ENCODE peak calls at places on chromosomes 11 and 22, in six cellular contexts. One of them, this sample, is unnamed.

GRCh38 chr11:61359541-61359940 is 2.1 kb downstream of the CYB561A3 start:
- DNase-seq in ovary: no peak
- DNase-seq in esophagus squamous epithelium: no peak
- DNase-seq in psoas muscle: no peak
- DNase-seq in heart right ventricle: no peak
- DNase-seq in GM23338: no peak
- DNase-seq in this sample: no peak

GRCh38 chr11:108584973-108585372 is 8.6 kb downstream of the EXPH5 start:
- DNase-seq in esophagus squamous epithelium: no peak
- DNase-seq in psoas muscle: no peak
- DNase-seq in heart right ventricle: no peak
- DNase-seq in ovary: no peak
- DNase-seq in GM23338: no peak
- DNase-seq in this sample: no peak

GRCh38 chr22:23230348-23231068 is 50.2 kb downstream of the BCR start:
- DNase-seq in heart right ventricle: no peak
- DNase-seq in esophagus squamous epithelium: no peak
- DNase-seq in GM23338: peak; percentile 76
- DNase-seq in psoas muscle: no peak
- DNase-seq in ovary: no peak
- DNase-seq in this sample: no peak

GRCh38 chr11:86458294-86459001 is 83.8 kb downstream of the CCDC81 start:
- DNase-seq in ovary: no peak
- DNase-seq in psoas muscle: no peak
- DNase-seq in heart right ventricle: no peak
- DNase-seq in esophagus squamous epithelium: no peak
- DNase-seq in GM23338: no peak
- DNase-seq in this sample: no peak

GRCh38 chr11:1845095-1845429 is 6.3 kb downstream of the TNNI2 start:
- DNase-seq in ovary: no peak
- DNase-seq in GM23338: no peak
- DNase-seq in heart right ventricle: no peak
- DNase-seq in psoas muscle: no peak
- DNase-seq in esophagus squamous epithelium: no peak
- DNase-seq in this sample: no peak

GRCh38 chr11:63920126-63920869 is 3.3 kb upstream of the RCOR2 start:
- DNase-seq in esophagus squamous epithelium: no peak
- DNase-seq in heart right ventricle: peak; percentile 90
- DNase-seq in psoas muscle: peak; percentile 76
- DNase-seq in GM23338: peak; percentile 88
- DNase-seq in ovary: peak; percentile 61
- DNase-seq in this sample: peak; percentile 90

GRCh38 chr11:35404397-35404775 is 15.0 kb downstream of the SLC1A2 start:
- DNase-seq in psoas muscle: no peak
- DNase-seq in GM23338: peak; percentile 87
- DNase-seq in heart right ventricle: peak; percentile 20
- DNase-seq in ovary: no peak
- DNase-seq in esophagus squamous epithelium: no peak
- DNase-seq in this sample: no peak

GRCh38 chr11:613369-613968 is 2.3 kb downstream of the IRF7 start:
- DNase-seq in psoas muscle: no peak
- DNase-seq in heart right ventricle: peak; percentile 57
- DNase-seq in ovary: peak; percentile 36
- DNase-seq in GM23338: peak; percentile 89
- DNase-seq in esophagus squamous epithelium: peak; percentile 48
- DNase-seq in this sample: peak; percentile 70

GRCh38 chr11:126194121-126194543 is 17.3 kb downstream of the RPUSD4 start:
- DNase-seq in psoas muscle: no peak
- DNase-seq in GM23338: peak; percentile 56
- DNase-seq in heart right ventricle: no peak
- DNase-seq in ovary: peak; percentile 73
- DNase-seq in esophagus squamous epithelium: no peak
- DNase-seq in this sample: no peak

GRCh38 chr22:26360169-26360885 is 68.7 kb upstream of the ASPHD2 start:
- DNase-seq in ovary: peak; percentile 61
- DNase-seq in heart right ventricle: peak; percentile 18
- DNase-seq in GM23338: peak; percentile 94
- DNase-seq in esophagus squamous epithelium: no peak
- DNase-seq in psoas muscle: peak; percentile 39
- DNase-seq in this sample: peak; percentile 34

GRCh38 chr11:43269229-43269928 is 42.4 kb upstream of the API5 start:
- DNase-seq in GM23338: peak; percentile 27
- DNase-seq in heart right ventricle: peak; percentile 29
- DNase-seq in ovary: no peak
- DNase-seq in psoas muscle: no peak
- DNase-seq in esophagus squamous epithelium: no peak
- DNase-seq in this sample: peak; percentile 38

GRCh38 chr22:46115388-46115678 is 35.0 kb upstream of the PPARA start:
- DNase-seq in GM23338: no peak
- DNase-seq in esophagus squamous epithelium: no peak
- DNase-seq in ovary: no peak
- DNase-seq in psoas muscle: no peak
- DNase-seq in heart right ventricle: no peak
- DNase-seq in this sample: no peak

GRCh38 chr11:32088117-32088941 is 2.5 kb upstream of the RCN1 start:
- DNase-seq in esophagus squamous epithelium: no peak
- DNase-seq in ovary: peak; percentile 69
- DNase-seq in GM23338: no peak
- DNase-seq in psoas muscle: no peak
- DNase-seq in heart right ventricle: peak; percentile 43
- DNase-seq in this sample: peak; percentile 40

GRCh38 chr22:27991586-27992293 is 72.7 kb upstream of the PITPNB start:
- DNase-seq in ovary: peak; percentile 15
- DNase-seq in GM23338: no peak
- DNase-seq in heart right ventricle: no peak
- DNase-seq in esophagus squamous epithelium: no peak
- DNase-seq in psoas muscle: no peak
- DNase-seq in this sample: no peak

GRCh38 chr11:96376796-96377195 is 12.9 kb downstream of the CCDC82 start:
- DNase-seq in heart right ventricle: no peak
- DNase-seq in GM23338: no peak
- DNase-seq in psoas muscle: no peak
- DNase-seq in ovary: no peak
- DNase-seq in esophagus squamous epithelium: no peak
- DNase-seq in this sample: no peak

GRCh38 chr22:45008853-45009751 is 703 bp downstream of the PHF21B start:
- DNase-seq in esophagus squamous epithelium: no peak
- DNase-seq in psoas muscle: peak; percentile 15
- DNase-seq in GM23338: peak; percentile 39
- DNase-seq in heart right ventricle: no peak
- DNase-seq in ovary: peak; percentile 31
- DNase-seq in this sample: no peak

GRCh38 chr11:119155733-119156492 is 7.1 kb downstream of the ABCG4 start:
- DNase-seq in psoas muscle: no peak
- DNase-seq in ovary: no peak
- DNase-seq in heart right ventricle: no peak
- DNase-seq in esophagus squamous epithelium: no peak
- DNase-seq in GM23338: peak; percentile 67
- DNase-seq in this sample: no peak

GRCh38 chr11:118438314-118438931 is 2.1 kb downstream of the KMT2A start:
- DNase-seq in esophagus squamous epithelium: no peak
- DNase-seq in ovary: peak; percentile 37
- DNase-seq in psoas muscle: peak; percentile 14
- DNase-seq in heart right ventricle: peak; percentile 17
- DNase-seq in GM23338: peak; percentile 80
- DNase-seq in this sample: peak; percentile 14

GRCh38 chr11:87203907-87204602 is 166.3 kb downstream of the TMEM135 start:
- DNase-seq in GM23338: no peak
- DNase-seq in heart right ventricle: no peak
- DNase-seq in psoas muscle: no peak
- DNase-seq in ovary: no peak
- DNase-seq in esophagus squamous epithelium: no peak
- DNase-seq in this sample: no peak

GRCh38 chr22:43854151-43854785 is 8.0 kb downstream of the SULT4A1 start:
- DNase-seq in heart right ventricle: no peak
- DNase-seq in esophagus squamous epithelium: no peak
- DNase-seq in ovary: no peak
- DNase-seq in psoas muscle: no peak
- DNase-seq in GM23338: no peak
- DNase-seq in this sample: no peak

GRCh38 chr22:22154068-22154467 is 90.5 kb upstream of the VPREB1 start:
- DNase-seq in ovary: no peak
- DNase-seq in psoas muscle: no peak
- DNase-seq in GM23338: no peak
- DNase-seq in heart right ventricle: no peak
- DNase-seq in esophagus squamous epithelium: no peak
- DNase-seq in this sample: no peak

GRCh38 chr11:113474362-113475159 is 637 bp downstream of the DRD2 start:
- DNase-seq in ovary: peak; percentile 64
- DNase-seq in esophagus squamous epithelium: no peak
- DNase-seq in heart right ventricle: peak; percentile 69
- DNase-seq in GM23338: peak; percentile 98
- DNase-seq in psoas muscle: peak; percentile 70
- DNase-seq in this sample: peak; percentile 69

GRCh38 chr11:69512790-69513189 is 31.3 kb downstream of the LINC01488 start:
- DNase-seq in esophagus squamous epithelium: no peak
- DNase-seq in heart right ventricle: no peak
- DNase-seq in ovary: no peak
- DNase-seq in psoas muscle: no peak
- DNase-seq in GM23338: no peak
- DNase-seq in this sample: no peak
- H3K4me1 ChIP-seq in esophagus squamous epithelium: peaks cover 5% of the 10 kb centered on the region
- H3K4me1 ChIP-seq in heart right ventricle: no peaks in the 10 kb centered on the region
- H3K4me1 ChIP-seq in ovary: no peaks in the 10 kb centered on the region
- H3K4me1 ChIP-seq in psoas muscle: no peaks in the 10 kb centered on the region
- H3K4me1 ChIP-seq in GM23338: no peaks in the 10 kb centered on the region
- H3K4me1 ChIP-seq in this sample: peaks cover 9% of the 10 kb centered on the region

GRCh38 chr11:123430736-123431356 is 777 bp downstream of the GRAMD1B start:
- DNase-seq in GM23338: peak; percentile 81
- DNase-seq in psoas muscle: peak; percentile 49
- DNase-seq in heart right ventricle: peak; percentile 67
- DNase-seq in ovary: peak; percentile 59
- DNase-seq in esophagus squamous epithelium: no peak
- DNase-seq in this sample: peak; percentile 70
- TF ChIP-seq CTCF in GM23338: no peak
- TF ChIP-seq CTCF in psoas muscle: no peak
- TF ChIP-seq CTCF in heart right ventricle: no peak
- TF ChIP-seq CTCF in ovary: no peak
- TF ChIP-seq CTCF in esophagus squamous epithelium: no peak
- TF ChIP-seq CTCF in this sample: no peak

DNA sequence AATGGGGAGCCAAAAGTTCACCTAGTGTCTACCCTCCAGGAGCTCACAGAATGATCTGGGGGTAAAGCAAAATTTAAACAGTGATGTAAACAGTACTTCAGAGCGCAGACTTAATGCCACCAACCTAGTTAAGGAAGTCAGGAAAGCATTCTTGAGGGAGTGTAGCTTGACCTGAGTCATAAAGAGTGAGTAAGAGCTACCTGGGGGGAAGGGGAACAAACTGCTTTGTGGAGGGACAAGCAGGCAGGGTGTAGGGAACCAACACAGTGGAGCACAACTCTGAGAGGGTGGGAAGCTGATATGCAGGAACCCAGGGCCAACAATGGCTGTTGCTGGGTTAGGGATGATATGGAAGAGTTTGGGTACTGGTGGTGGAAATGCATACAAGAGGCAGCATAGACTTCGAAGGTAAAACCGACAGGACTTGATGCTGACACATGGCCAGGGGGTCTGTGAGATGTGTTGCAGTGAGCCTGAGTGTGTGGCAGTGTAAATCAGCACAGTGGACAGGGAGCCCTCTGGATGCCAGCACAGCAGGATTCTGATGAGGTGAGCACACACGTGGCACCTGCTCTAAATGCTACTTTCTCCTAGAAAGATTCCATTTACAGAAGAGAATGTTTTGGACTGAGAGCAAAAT is 58.3 kb upstream of the CYP2D6 start:
- DNase-seq in esophagus squamous epithelium: no peak
- DNase-seq in ovary: no peak
- DNase-seq in psoas muscle: no peak
- DNase-seq in heart right ventricle: no peak
- DNase-seq in GM23338: no peak
- DNase-seq in this sample: no peak
- H3K4me1 ChIP-seq in esophagus squamous epithelium: peaks cover 3% of the 10 kb centered on the region
- H3K4me1 ChIP-seq in ovary: no peaks in the 10 kb centered on the region
- H3K4me1 ChIP-seq in psoas muscle: peaks cover 7% of the 10 kb centered on the region
- H3K4me1 ChIP-seq in heart right ventricle: peaks cover 9% of the 10 kb centered on the region
- H3K4me1 ChIP-seq in GM23338: peaks cover 16% of the 10 kb centered on the region
- H3K4me1 ChIP-seq in this sample: peaks cover 7% of the 10 kb centered on the region

GRCh38 chr11:73653996-73654395 is 7.6 kb downstream of the PLEKHB1 start:
- DNase-seq in heart right ventricle: no peak
- DNase-seq in ovary: no peak
- DNase-seq in psoas muscle: no peak
- DNase-seq in esophagus squamous epithelium: no peak
- DNase-seq in GM23338: no peak
- DNase-seq in this sample: no peak
- TF ChIP-seq CTCF in heart right ventricle: no peak
- TF ChIP-seq CTCF in ovary: no peak
- TF ChIP-seq CTCF in psoas muscle: no peak
- TF ChIP-seq CTCF in esophagus squamous epithelium: no peak
- TF ChIP-seq CTCF in GM23338: no peak
- TF ChIP-seq CTCF in this sample: no peak

GRCh38 chr11:45857834-45858492 is 10.7 kb downstream of the CRY2 start:
- DNase-seq in esophagus squamous epithelium: no peak
- DNase-seq in heart right ventricle: peak; percentile 33
- DNase-seq in GM23338: no peak
- DNase-seq in psoas muscle: peak; percentile 52
- DNase-seq in ovary: no peak
- DNase-seq in this sample: peak; percentile 51

GRCh38 chr11:45860348-45860747 is 13.1 kb downstream of the CRY2 start:
- DNase-seq in psoas muscle: no peak
- DNase-seq in ovary: no peak
- DNase-seq in GM23338: no peak
- DNase-seq in esophagus squamous epithelium: no peak
- DNase-seq in heart right ventricle: no peak
- DNase-seq in this sample: no peak

GRCh38 chr11:45858751-45859398 is 11.6 kb downstream of the CRY2 start:
- DNase-seq in esophagus squamous epithelium: no peak
- DNase-seq in psoas muscle: no peak
- DNase-seq in ovary: no peak
- DNase-seq in GM23338: no peak
- DNase-seq in heart right ventricle: no peak
- DNase-seq in this sample: no peak

GRCh38 chr11:45860764-45861510 is 13.7 kb downstream of the CRY2 start:
- DNase-seq in psoas muscle: no peak
- DNase-seq in heart right ventricle: peak; percentile 38
- DNase-seq in ovary: no peak
- DNase-seq in esophagus squamous epithelium: no peak
- DNase-seq in GM23338: no peak
- DNase-seq in this sample: no peak

GRCh38 chr11:45859661-45860140 is 12.4 kb downstream of the CRY2 start:
- DNase-seq in esophagus squamous epithelium: no peak
- DNase-seq in psoas muscle: peak; percentile 92
- DNase-seq in ovary: peak; percentile 93
- DNase-seq in heart right ventricle: peak; percentile 93
- DNase-seq in GM23338: peak; percentile 41
- DNase-seq in this sample: peak; percentile 92
- H3K4me1 ChIP-seq in esophagus squamous epithelium: peaks cover 42% of the 10 kb centered on the region
- H3K4me1 ChIP-seq in psoas muscle: peaks cover 69% of the 10 kb centered on the region
- H3K4me1 ChIP-seq in ovary: peaks cover 27% of the 10 kb centered on the region
- H3K4me1 ChIP-seq in heart right ventricle: peaks cover 79% of the 10 kb centered on the region
- H3K4me1 ChIP-seq in GM23338: peaks cover 23% of the 10 kb centered on the region
- H3K4me1 ChIP-seq in this sample: peaks cover 81% of the 10 kb centered on the region

GRCh38 chr11:103326070-103326794 is 217.0 kb downstream of the DYNC2H1 start:
- DNase-seq in heart right ventricle: no peak
- DNase-seq in esophagus squamous epithelium: no peak
- DNase-seq in ovary: no peak
- DNase-seq in GM23338: peak; percentile 89
- DNase-seq in psoas muscle: no peak
- DNase-seq in this sample: no peak
- TF ChIP-seq CTCF in heart right ventricle: peak; percentile 67
- TF ChIP-seq CTCF in esophagus squamous epithelium: peak; percentile 43
- TF ChIP-seq CTCF in ovary: no peak
- TF ChIP-seq CTCF in GM23338: peak; percentile 78
- TF ChIP-seq CTCF in psoas muscle: peak; percentile 30
- TF ChIP-seq CTCF in this sample: peak; percentile 70